ENCODE peak calls at places on chromosomes 2 and 18, in seven cellular contexts. X, T, J, W, E, C and F are unnamed samples.

GRCh38 chr2:16204791-16205620 is 264.7 kb downstream of the MYCN start:
- DNase-seq in X (no peak), T (no peak), J (no peak), W (no peak), E (no peak), C (no peak), F (no peak)

GRCh38 chr2:23756593-23757292 is 170.2 kb downstream of the ATAD2B start:
- DNase-seq in X (no peak), T (no peak), J (no peak), W (no peak), E (no peak), C (no peak), F (no peak)

GRCh38 chr2:173076557-173077345 is 1.1 kb downstream of the MAP3K20 start:
- DNase-seq in X (peak), T (peak), J (peak), W (peak), E (peak), C (no peak), F (peak)

GRCh38 chr2:70420005-70420580 is 118.2 kb upstream of the FAM136A start:
- DNase-seq in X (no peak), T (no peak), J (no peak), W (no peak), E (no peak), C (no peak), F (no peak)

GRCh38 chr2:131493199-131494018 is 1.2 kb upstream of the MZT2A start:
- DNase-seq in X (no peak), T (no peak), J (no peak), W (no peak), E (no peak), C (no peak), F (no peak)

GRCh38 chr2:133138693-133139092 is 429.6 kb downstream of the NCKAP5 start:
- DNase-seq in X (no peak), T (no peak), J (no peak), W (no peak), E (no peak), C (no peak), F (no peak)

GRCh38 chr2:61193670-61194561 is 31.9 kb downstream of the C2orf74 start:
- DNase-seq in X (no peak), T (no peak), J (no peak), W (no peak), E (no peak), C (no peak), F (no peak)

GRCh38 chr18:32238635-32239268 is 48.9 kb downstream of the MEP1B start:
- DNase-seq in X (no peak), T (no peak), J (no peak), W (no peak), E (no peak), C (no peak), F (no peak)

GRCh38 chr2:236343400-236344161 is 79.4 kb upstream of the ASB18 start:
- DNase-seq in X (peak), T (peak), J (peak), W (peak), E (no peak), C (peak), F (peak)

GRCh38 chr2:226002438-226002837 is 602.9 kb downstream of the NYAP2 start:
- DNase-seq in X (no peak), T (no peak), J (no peak), W (peak), E (no peak), C (no peak), F (no peak)

GRCh38 chr2:68416081-68416675 is 50.9 kb downstream of the FBXO48 start:
- DNase-seq in X (no peak), T (no peak), J (no peak), W (no peak), E (no peak), C (no peak), F (no peak)

GRCh38 chr2:226915846-226916360 is 80.0 kb downstream of the RHBDD1 start:
- DNase-seq in X (no peak), T (no peak), J (no peak), W (no peak), E (no peak), C (no peak), F (no peak)

GRCh38 chr2:230751062-230751461 is 38.4 kb downstream of the CAB39 start:
- DNase-seq in X (no peak), T (no peak), J (no peak), W (no peak), E (no peak), C (no peak), F (no peak)

GRCh38 chr2:187383043-187383800 is 64.8 kb downstream of the CALCRL start:
- DNase-seq in X (no peak), T (no peak), J (no peak), W (no peak), E (no peak), C (no peak), F (no peak)

GRCh38 chr2:96953611-96954489 is 32.5 kb downstream of the FAM178B start:
- DNase-seq in X (no peak), T (no peak), J (peak), W (no peak), E (peak), C (no peak), F (no peak)

GRCh38 chr2:100359576-100359975 is 37.3 kb upstream of the LONRF2 start:
- DNase-seq in X (no peak), T (no peak), J (no peak), W (no peak), E (no peak), C (no peak), F (no peak)

GRCh38 chr2:2523395-2524339 is 192.6 kb upstream of the MYT1L start:
- DNase-seq in X (no peak), T (no peak), J (no peak), W (no peak), E (peak), C (no peak), F (no peak)

GRCh38 chr2:165295643-165296042 is 56.4 kb downstream of the SCN2A start:
- DNase-seq in X (no peak), T (no peak), J (no peak), W (no peak), E (no peak), C (no peak), F (no peak)

GRCh38 chr2:60553496-60553991 is at the start of gene BCL11A:
- DNase-seq in X (peak), T (no peak), J (no peak), W (peak), E (peak), C (peak), F (peak)

GRCh38 chr2:127577503-127577902 is 42.0 kb downstream of the MYO7B start:
- DNase-seq in X (no peak), T (no peak), J (no peak), W (no peak), E (no peak), C (no peak), F (peak)

GRCh38 chr2:118046628-118047210 is 32.8 kb upstream of the CCDC93 start:
- DNase-seq in X (no peak), T (no peak), J (no peak), W (peak), E (no peak), C (no peak), F (no peak)

GRCh38 chr2:10327896-10328666 is 25.4 kb downstream of the HPCAL1 start:
- DNase-seq in X (peak), T (no peak), J (no peak), W (no peak), E (no peak), C (no peak), F (peak)

GRCh38 chr2:110807520-110807919 is 75.1 kb downstream of the ACOXL start:
- DNase-seq in X (no peak), T (no peak), J (no peak), W (no peak), E (no peak), C (no peak), F (no peak)

GRCh38 chr2:102520009-102520408 is 47.0 kb downstream of the SLC9A4 start:
- DNase-seq in X (peak), T (no peak), J (no peak), W (peak), E (no peak), C (no peak), F (peak)

GRCh38 chr18:66110607-66111006 is 359.8 kb downstream of the CDH7 start:
- DNase-seq in X (no peak), T (no peak), J (no peak), W (no peak), E (no peak), C (no peak), F (no peak)

GRCh38 chr2:129801575-129801974 is 177.9 kb upstream of the RAB6C start:
- DNase-seq in X (no peak), T (no peak), J (no peak), W (peak), E (no peak), C (no peak), F (no peak)
- TF ChIP-seq EP300 in X (no peak), T (no peak), J (no peak), W (no peak), E (no peak), C (no peak), F (no peak)

DNA sequence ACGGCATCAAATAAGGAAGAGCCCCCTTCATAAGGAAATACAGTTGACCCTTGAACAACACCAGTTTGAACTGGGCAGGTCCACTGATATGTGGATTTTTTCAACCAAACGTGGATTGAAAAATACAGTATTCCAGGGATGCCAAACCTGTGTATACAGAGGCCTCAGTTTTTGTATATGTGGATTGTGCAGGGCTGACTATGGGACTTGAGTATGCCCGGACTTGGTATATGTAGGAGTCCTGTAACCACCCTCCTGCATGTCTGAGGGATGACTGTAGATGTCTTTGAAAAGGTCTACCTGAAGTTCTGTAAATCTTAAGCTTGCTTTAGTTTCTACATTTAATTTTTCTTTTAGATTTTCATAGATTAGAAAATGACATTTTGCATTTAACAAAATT is 50.0 kb downstream of the EML4 start:
- DNase-seq in X (no peak), T (no peak), J (no peak), W (no peak), E (no peak), C (no peak), F (no peak)
- TF ChIP-seq EP300 in X (no peak), T (no peak), J (no peak), W (no peak), E (no peak), C (no peak), F (no peak)

GRCh38 chr2:139156730-139157129 is 376.5 kb upstream of the NXPH2 start:
- DNase-seq in X (no peak), T (no peak), J (no peak), W (no peak), E (no peak), C (no peak), F (no peak)

GRCh38 chr2:139160838-139161237 is 380.6 kb upstream of the NXPH2 start:
- DNase-seq in X (no peak), T (no peak), J (no peak), W (no peak), E (no peak), C (no peak), F (no peak)

GRCh38 chr2:139162456-139162855 is 382.3 kb upstream of the NXPH2 start:
- DNase-seq in X (no peak), T (no peak), J (no peak), W (no peak), E (no peak), C (no peak), F (no peak)

GRCh38 chr2:139155991-139156390 is 375.8 kb upstream of the NXPH2 start:
- DNase-seq in X (no peak), T (no peak), J (no peak), W (no peak), E (no peak), C (no peak), F (no peak)

DNA sequence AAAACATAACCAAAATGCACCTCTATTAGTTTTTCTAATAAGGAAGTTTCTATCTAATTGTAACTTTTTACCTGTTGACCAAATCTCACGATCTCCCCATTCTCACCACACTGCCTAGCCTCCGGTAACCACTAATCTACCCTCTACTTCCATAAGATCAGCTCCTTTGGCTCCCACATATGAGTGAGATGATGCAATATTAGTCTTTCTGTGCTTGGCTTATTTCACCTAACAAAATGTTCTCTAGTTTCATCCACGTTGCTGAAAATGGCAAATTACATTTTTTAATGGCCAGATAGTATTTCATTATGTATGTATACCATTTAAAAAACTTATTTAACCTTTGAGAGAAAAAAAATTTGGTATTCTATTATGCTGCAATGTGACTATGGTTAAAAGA is 379.0 kb upstream of the NXPH2 start:
- DNase-seq in X (no peak), T (no peak), J (no peak), W (no peak), E (no peak), C (no peak), F (no peak)
- TF ChIP-seq EP300 in X (no peak), T (no peak), J (no peak), W (no peak), E (no peak), C (no peak), F (no peak)

GRCh38 chr2:83795777-83796176 is 663.3 kb downstream of the SUCLG1 start:
- DNase-seq in X (no peak), T (no peak), J (no peak), W (no peak), E (no peak), C (no peak), F (no peak)
- TF ChIP-seq EP300 in X (no peak), T (no peak), J (no peak), W (no peak), E (no peak), C (no peak), F (no peak)

DNA sequence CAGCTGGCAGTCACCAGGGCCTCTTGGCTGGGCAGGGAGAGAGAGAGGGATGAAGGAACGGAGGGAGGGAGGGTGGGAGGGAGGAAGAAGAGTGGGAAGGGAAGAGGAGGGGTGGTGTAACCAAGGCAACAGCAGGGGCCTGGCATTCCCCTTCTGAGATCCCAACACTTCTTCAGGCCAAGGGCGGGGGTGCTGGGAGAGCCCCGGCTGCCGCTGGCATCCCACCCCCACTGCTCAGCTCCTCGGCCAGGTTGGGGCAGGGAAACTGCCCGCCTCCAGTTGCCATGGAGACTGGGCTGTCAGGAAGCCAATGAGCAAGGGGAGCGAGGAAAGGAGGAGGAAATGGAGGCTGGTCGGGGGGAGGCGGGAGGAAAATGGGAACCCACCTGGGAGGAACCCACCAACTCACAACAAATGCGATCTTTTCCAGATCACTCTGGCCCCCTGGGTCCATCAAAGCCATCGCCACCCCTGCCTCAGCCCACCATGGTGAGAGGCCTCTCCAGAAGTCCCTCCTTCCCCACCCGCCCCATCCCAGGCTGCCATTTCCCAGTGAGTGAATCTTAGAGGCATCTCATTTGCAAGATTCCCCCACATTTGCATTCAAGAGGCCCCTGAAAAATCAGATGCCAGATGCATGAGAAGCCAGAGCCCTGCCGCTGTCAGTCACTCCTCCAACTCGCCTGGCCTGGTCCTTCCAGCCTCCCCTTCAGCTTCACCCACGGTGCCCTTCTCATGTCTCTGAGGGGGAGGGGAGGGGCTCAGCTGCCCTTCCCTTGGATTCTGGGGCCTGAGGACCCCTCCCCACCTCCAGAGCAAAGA is 12.5 kb downstream of the SH2D6 start:
- DNase-seq in X (no peak), T (no peak), J (no peak), W (no peak), E (no peak), C (no peak), F (no peak)
- TF ChIP-seq EP300 in X (no peak), T (no peak), J (no peak), W (no peak), E (no peak), C (peak), F (no peak)

GRCh38 chr18:23158884-23159820 is 23.9 kb downstream of the CABLES1 start:
- DNase-seq in X (no peak), T (no peak), J (no peak), W (no peak), E (peak), C (no peak), F (no peak)
- TF ChIP-seq EP300 in X (no peak), T (no peak), J (no peak), W (no peak), E (no peak), C (no peak), F (no peak)

GRCh38 chr18:2302628-2303516 is 268.4 kb downstream of the METTL4 start:
- DNase-seq in X (no peak), T (no peak), J (no peak), W (peak), E (no peak), C (no peak), F (no peak)
- TF ChIP-seq EP300 in X (no peak), T (no peak), J (no peak), W (no peak), E (no peak), C (no peak), F (no peak)

GRCh38 chr2:25619187-25619586 is 54.2 kb downstream of the DTNB start:
- DNase-seq in X (no peak), T (no peak), J (no peak), W (no peak), E (no peak), C (no peak), F (no peak)
- TF ChIP-seq EP300 in X (no peak), T (no peak), J (no peak), W (no peak), E (no peak), C (no peak), F (no peak)

GRCh38 chr2:215002500-215002899 is 135.9 kb downstream of the ABCA12 start:
- DNase-seq in X (no peak), T (no peak), J (no peak), W (peak), E (no peak), C (no peak), F (no peak)

DNA sequence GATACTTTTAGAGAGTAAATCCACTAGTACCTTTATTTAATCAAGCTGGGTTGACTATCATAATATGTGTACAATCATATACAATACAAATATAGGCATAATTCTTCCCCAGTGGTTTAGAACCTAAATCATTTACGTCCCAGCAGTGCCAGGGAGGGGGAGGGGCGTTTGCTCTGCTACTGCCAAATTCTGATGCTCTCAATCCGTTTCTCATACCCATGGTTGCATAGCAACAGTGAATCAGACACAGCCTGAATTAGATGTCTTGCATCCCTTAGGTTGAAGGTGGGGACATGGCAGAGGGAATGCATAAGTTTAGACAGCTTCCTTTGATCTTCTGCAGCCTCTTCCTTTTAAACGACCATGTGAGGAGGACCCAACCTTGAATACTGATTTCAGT is 135.4 kb downstream of the ABCA12 start:
- DNase-seq in X (no peak), T (no peak), J (no peak), W (no peak), E (no peak), C (no peak), F (no peak)
- TF ChIP-seq EP300 in X (no peak), T (no peak), J (no peak), W (no peak), E (no peak), C (no peak), F (no peak)